ENCODE peak calls at places on chromosomes 4 and X, in six cellular contexts. R, C, G, D, N and J are unnamed samples. For H4K20me1, the result is how much of the 10 kb centered on the place peaks cover.

GRCh38 chrX:106619797-106620196 is 8.0 kb downstream of the RADX start:
- DNase-seq in G (no peak), R (no peak), C (peak), D (no peak), N (peak), J (no peak)

GRCh38 chrX:153554519-153555167 is 37.2 kb downstream of the ATP2B3 start:
- DNase-seq in D (peak), G (peak), N (peak), R (peak), C (peak), J (peak)

GRCh38 chrX:19799319-19800182 is 87.8 kb downstream of the SH3KBP1 start:
- DNase-seq in C (peak), R (no peak), G (no peak), D (no peak), N (peak), J (peak)

GRCh38 chr4:4474496-4474895 is 67.4 kb downstream of the STX18 start:
- DNase-seq in R (no peak), C (peak), N (no peak), D (no peak), G (no peak), J (no peak)

GRCh38 chr4:22552802-22553201 is 36.9 kb upstream of the ADGRA3 start:
- DNase-seq in N (no peak), D (peak), G (no peak), R (no peak), C (peak), J (no peak)

GRCh38 chr4:185672618-185673017 is 137.3 kb upstream of the PDLIM3 start:
- DNase-seq in R (no peak), N (no peak), C (peak), G (no peak), D (no peak), J (no peak)

GRCh38 chrX:23727206-23727605 is 15.9 kb downstream of the ACOT9 start:
- DNase-seq in C (no peak), D (no peak), R (no peak), N (no peak), G (no peak), J (no peak)

GRCh38 chr4:53576676-53577372 is 14.5 kb downstream of the LNX1 start:
- DNase-seq in G (no peak), R (no peak), N (peak), C (peak), D (no peak), J (no peak)

GRCh38 chr4:149443537-149443936 is 372.1 kb downstream of the IQCM start:
- DNase-seq in N (no peak), G (no peak), D (no peak), R (no peak), C (no peak), J (no peak)

GRCh38 chr4:81069706-81070331 is 39.3 kb downstream of the BMP3 start:
- DNase-seq in N (peak), R (peak), C (peak), G (peak), D (peak), J (peak)

GRCh38 chr4:127623755-127624087 is 9.0 kb upstream of the INTU start:
- DNase-seq in R (no peak), D (peak), G (no peak), N (peak), C (peak), J (no peak)

GRCh38 chr4:48127882-48128394 is 6.1 kb downstream of the TXK start:
- DNase-seq in G (peak), N (peak), R (peak), C (peak), D (peak), J (peak)

GRCh38 chrX:109776432-109776831 is 43.4 kb upstream of the ACSL4 start:
- DNase-seq in N (no peak), G (no peak), C (no peak), R (no peak), D (no peak), J (no peak)

GRCh38 chr4:185066179-185066578 is 47.9 kb downstream of the HELT start:
- DNase-seq in N (no peak), R (no peak), C (no peak), D (no peak), G (no peak), J (no peak)

GRCh38 chr4:1554876-1555265 is 129.2 kb downstream of the FAM53A start:
- DNase-seq in C (no peak), R (no peak), D (no peak), N (no peak), G (no peak), J (no peak)

GRCh38 chr4:77618383-77619241 is 13.0 kb downstream of the CXCL13 start:
- DNase-seq in D (peak), G (peak), C (peak), N (peak), R (peak), J (peak)

GRCh38 chr4:75004755-75005668 is 72.1 kb downstream of the PARM1 start:
- DNase-seq in R (peak), D (peak), N (no peak), C (peak), G (no peak), J (no peak)

GRCh38 chrX:41779058-41779564 is 55.1 kb downstream of the GPR82 start:
- DNase-seq in D (peak), R (no peak), G (no peak), C (peak), N (peak), J (no peak)

GRCh38 chr4:128468485-128468989 is 180.9 kb upstream of the PGRMC2 start:
- DNase-seq in C (peak), R (no peak), N (peak), G (peak), D (peak), J (no peak)

GRCh38 chr4:180059216-180059881 is 2183.9 kb upstream of the TENM3 start:
- DNase-seq in R (peak), D (no peak), G (peak), N (no peak), C (peak), J (no peak)

GRCh38 chrX:111555559-111555958 is 44.1 kb downstream of the SERTM2 start:
- DNase-seq in C (no peak), N (no peak), G (no peak), D (no peak), R (no peak), J (no peak)

GRCh38 chrX:136227948-136228584 is 23.1 kb downstream of the MAP7D3 start:
- DNase-seq in C (no peak), R (peak), G (no peak), D (no peak), N (peak), J (no peak)

GRCh38 chr4:1871471-1872021 is 353 bp downstream of the NSD2 start:
- DNase-seq in D (peak), C (peak), N (no peak), R (peak), G (peak), J (peak)

GRCh38 chr4:61994036-61994435 is 793.9 kb downstream of the ADGRL3 start:
- DNase-seq in D (peak), R (no peak), G (no peak), C (peak), N (peak), J (no peak)

GRCh38 chr4:42555828-42556227 is 101.1 kb downstream of the ATP8A1 start:
- DNase-seq in C (peak), R (no peak), D (peak), G (no peak), N (no peak), J (no peak)

GRCh38 chr4:7647932-7648812 is 213.4 kb upstream of the PSAPL1 start:
- DNase-seq in R (no peak), C (peak), D (no peak), N (peak), G (no peak), J (no peak)

GRCh38 chr4:100093091-100093866 is 97.0 kb downstream of the DDIT4L start:
- DNase-seq in G (peak), D (peak), C (peak), N (peak), R (peak), J (peak)

GRCh38 chrX:153657161-153657560 is 10.2 kb downstream of the DUSP9 start:
- DNase-seq in D (no peak), N (no peak), R (no peak), C (no peak), G (no peak), J (no peak)

GRCh38 chr4:102843273-102843672 is 15.9 kb upstream of the UBE2D3 start:
- DNase-seq in N (no peak), C (no peak), R (no peak), D (peak), G (no peak), J (no peak)

GRCh38 chrX:138484451-138484850 is 227.1 kb downstream of the FGF13 start:
- DNase-seq in R (no peak), D (no peak), G (no peak), C (no peak), N (no peak), J (no peak)

GRCh38 chr4:42151568-42152506 is 618 bp downstream of the BEND4 start:
- DNase-seq in C (no peak), N (no peak), R (peak), G (peak), D (no peak), J (peak)

GRCh38 chr4:157222764-157223145 is 2.2 kb downstream of the GRIA2 start:
- DNase-seq in C (peak), N (no peak), R (no peak), G (peak), D (no peak), J (no peak)

GRCh38 chr4:159105761-159106243 is 2.9 kb downstream of the RAPGEF2 start:
- DNase-seq in N (peak), G (no peak), C (peak), R (no peak), D (peak), J (no peak)

GRCh38 chr4:156192033-156192432 is 238.4 kb upstream of the CTSO start:
- DNase-seq in C (no peak), R (no peak), N (no peak), G (no peak), D (no peak), J (no peak)

GRCh38 chrX:51336584-51336983 is 4.0 kb downstream of the NUDT10 start:
- DNase-seq in G (peak), D (peak), C (peak), N (peak), R (peak), J (peak)

GRCh38 chrX:45852884-45853283 is 652.2 kb upstream of the DIPK2B start:
- DNase-seq in G (no peak), N (no peak), R (no peak), C (peak), D (peak), J (no peak)

GRCh38 chrX:37745354-37745753 is 34.5 kb upstream of the CYBB start:
- DNase-seq in D (peak), R (peak), G (peak), C (peak), N (peak), J (peak)

GRCh38 chr4:153198739-153199138 is 5.5 kb upstream of the TRIM2 start:
- DNase-seq in C (no peak), D (no peak), G (no peak), N (no peak), R (no peak), J (no peak)

GRCh38 chr4:76363556-76364290 is 57.2 kb downstream of the STBD1 start:
- DNase-seq in G (no peak), R (no peak), C (peak), D (no peak), N (peak), J (no peak)

DNA sequence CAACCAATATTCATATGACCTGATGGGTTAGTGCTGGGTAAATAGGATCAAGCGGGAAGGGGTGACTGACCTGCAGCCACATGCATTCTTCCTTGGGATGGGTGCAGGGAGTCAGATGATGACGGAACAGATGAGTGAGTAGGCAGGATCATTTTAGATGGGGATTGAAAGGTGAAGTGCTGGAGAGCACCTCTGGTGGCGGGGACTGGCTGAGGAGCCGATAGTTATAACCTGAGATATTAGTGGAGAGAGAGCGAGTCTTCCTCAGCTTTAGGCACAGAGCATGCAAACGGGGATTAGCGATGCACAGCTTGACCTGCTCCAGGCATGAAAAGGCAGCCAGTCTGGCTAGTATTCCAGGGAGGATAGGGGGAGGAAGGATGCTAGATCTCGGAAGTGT is 99.1 kb downstream of the AFF1 start:
- DNase-seq in C (no peak), N (no peak), R (no peak), G (no peak), D (no peak), J (no peak)
- H4K20me1 ChIP-seq in C (under half), N (under half), R (half or more), G (under half), D (under half), J (under half)

DNA sequence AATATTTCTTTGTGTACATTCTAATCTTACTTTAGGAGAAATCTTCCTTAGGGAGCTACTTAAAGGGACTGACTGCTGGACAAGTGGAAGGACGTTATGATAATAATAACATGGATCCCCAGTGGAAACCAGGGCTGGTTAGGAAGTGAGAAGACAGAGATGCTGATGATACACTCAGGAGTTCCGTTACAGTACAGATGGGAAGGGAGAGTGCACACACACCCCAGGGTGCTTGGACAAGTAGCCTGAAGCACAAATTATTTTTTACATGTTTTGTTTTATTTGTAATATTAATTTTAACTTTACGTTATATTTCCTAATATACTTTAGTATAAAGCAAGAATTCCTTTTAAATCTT is 84.1 kb downstream of the BMPR1B start:
- DNase-seq in R (no peak), D (no peak), G (no peak), N (no peak), C (no peak), J (no peak)
- H3K4me3 ChIP-seq in R (no peak), D (no peak), G (no peak), N (no peak), C (no peak), J (no peak)

DNA sequence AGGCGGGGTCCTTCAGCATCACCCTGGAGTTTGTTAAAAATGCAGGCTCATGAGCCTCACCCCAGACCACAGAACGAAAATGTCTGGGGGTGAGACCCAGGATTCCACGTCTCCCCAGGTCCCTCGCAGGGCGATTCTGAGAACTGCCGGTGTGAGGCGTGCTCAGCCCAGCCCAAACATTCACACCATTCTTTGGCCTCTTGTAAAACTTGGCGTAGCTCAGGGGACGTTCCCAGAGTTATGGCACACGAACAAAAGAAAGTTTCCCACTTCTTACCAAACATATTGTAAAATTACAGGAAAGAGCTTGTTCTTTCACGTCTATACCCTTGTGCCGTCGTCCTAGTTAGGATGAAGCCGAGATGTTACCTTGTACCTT is 12.9 kb downstream of the CD99 start:
- DNase-seq in N (no peak), G (no peak), R (no peak), D (peak), C (peak), J (no peak)
- H4K20me1 ChIP-seq in N (half or more), G (under half), R (under half), D (under half), C (under half), J (under half)

GRCh38 chr4:142406051-142406549 is 440.0 kb downstream of the INPP4B start:
- DNase-seq in G (no peak), N (no peak), D (peak), R (peak), C (peak), J (no peak)

GRCh38 chr4:142408003-142408441 is 438.1 kb downstream of the INPP4B start:
- DNase-seq in N (no peak), D (peak), C (peak), G (no peak), R (no peak), J (no peak)

GRCh38 chr4:142405021-142405991 is 440.8 kb downstream of the INPP4B start:
- DNase-seq in R (peak), G (no peak), D (peak), N (peak), C (peak), J (no peak)

GRCh38 chr4:142406917-142407501 is 439.1 kb downstream of the INPP4B start:
- DNase-seq in D (no peak), G (no peak), R (no peak), N (no peak), C (peak), J (no peak)

GRCh38 chr4:142407569-142407968 is 438.5 kb downstream of the INPP4B start:
- DNase-seq in N (no peak), G (no peak), C (peak), R (no peak), D (no peak), J (no peak)
- H3K4me3 ChIP-seq in N (no peak), G (no peak), C (no peak), R (no peak), D (no peak), J (no peak)

GRCh38 chr4:98249831-98250230 is 11.4 kb upstream of the RAP1GDS1 start:
- DNase-seq in R (no peak), N (no peak), D (no peak), G (no peak), C (no peak), J (no peak)

GRCh38 chr4:98248984-98249383 is 12.2 kb upstream of the RAP1GDS1 start:
- DNase-seq in N (no peak), D (no peak), C (no peak), R (peak), G (no peak), J (no peak)

DNA sequence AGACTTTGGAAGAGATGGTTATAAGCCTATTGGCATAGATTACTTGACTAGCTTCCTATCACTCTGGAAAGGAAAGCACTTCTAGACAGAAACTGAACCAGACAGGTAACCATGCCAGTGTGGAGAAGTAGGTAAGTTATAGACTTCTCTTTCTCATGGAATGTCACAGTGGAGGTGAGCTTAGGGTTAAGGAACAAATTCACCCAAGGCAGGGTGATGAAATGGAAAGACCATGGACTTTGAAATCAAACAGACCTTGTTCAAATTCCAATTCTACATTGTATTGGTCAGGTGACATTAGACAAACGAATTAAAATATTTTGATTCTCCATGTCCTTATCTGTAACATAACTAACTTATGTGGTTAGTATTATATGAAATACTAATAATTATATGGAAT is 7.7 kb upstream of the RAP1GDS1 start:
- DNase-seq in N (no peak), R (no peak), G (no peak), C (no peak), D (no peak), J (no peak)
- H4K20me1 ChIP-seq in N (under half), R (under half), G (under half), C (under half), D (under half), J (under half)

DNA sequence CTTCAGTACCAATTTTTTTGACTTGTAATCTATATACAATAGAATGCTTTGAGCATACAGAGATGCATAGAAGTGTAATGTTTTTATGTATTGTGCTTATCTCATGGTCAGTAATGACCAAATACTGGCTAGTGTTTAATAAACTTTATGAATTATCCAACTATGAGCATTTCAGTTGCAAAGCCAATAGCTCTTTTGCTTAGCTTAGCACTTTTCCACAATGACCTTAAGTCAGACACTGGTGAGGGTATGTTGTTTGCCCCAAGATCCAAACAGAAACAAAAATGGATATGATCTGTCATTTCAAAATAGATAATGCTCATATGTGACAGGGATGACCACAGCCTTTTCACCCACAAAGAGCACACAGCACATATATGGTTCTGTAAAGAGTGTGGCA is 393.0 kb downstream of the AFF2 start:
- DNase-seq in C (no peak), D (no peak), G (no peak), R (no peak), N (no peak), J (no peak)
- H3K4me3 ChIP-seq in C (no peak), D (no peak), G (no peak), R (no peak), N (no peak), J (no peak)

GRCh38 chrX:40086569-40087335 is 11.0 kb downstream of the BCOR start:
- DNase-seq in N (peak), C (peak), D (no peak), G (no peak), R (no peak), J (no peak)
- H4K20me1 ChIP-seq in N (under half), C (under half), D (under half), G (half or more), R (half or more), J (under half)

GRCh38 chr4:165010487-165010886 is 21.3 kb upstream of the TRIM60 start:
- DNase-seq in C (no peak), D (no peak), N (no peak), R (no peak), G (no peak), J (no peak)
- H3K4me3 ChIP-seq in C (no peak), D (no peak), N (no peak), R (peak), G (no peak), J (no peak)